ENCODE peak calls at places on chromosomes 5 and 9, in five cellular contexts. U, P, W, X and F are unnamed samples.
A peak's percentile ranks its signal among the peaks of the same experiment; 100 is the strongest.

GRCh38 chr9:109996936-109997580 is 210.9 kb downstream of the C9orf152 start:
- DNase-seq in W (no peak), U (no peak), X (no peak), P (no peak), F (no peak)

GRCh38 chr9:123876750-123877149 is 53.2 kb downstream of the DENND1A start:
- DNase-seq in W (no peak), P (no peak), U (no peak), X (no peak), F (no peak)

GRCh38 chr5:10310073-10310779 is 2.5 kb upstream of the CMBL start:
- DNase-seq in W (peak; percentile 65), P (no peak), U (peak; percentile 34), X (no peak), F (peak; percentile 22)

GRCh38 chr9:20604561-20604960 is 17.7 kb downstream of the MLLT3 start:
- DNase-seq in U (no peak), P (no peak), W (no peak), X (no peak), F (no peak)

GRCh38 chr9:110241491-110242321 is 14.6 kb downstream of the TXN start:
- DNase-seq in X (no peak), U (no peak), W (no peak), P (no peak), F (peak; percentile 28)

GRCh38 chr9:121474225-121474947 is 25.3 kb downstream of the GGTA1 start:
- DNase-seq in X (no peak), W (no peak), P (no peak), U (no peak), F (no peak)

GRCh38 chr5:154288145-154288544 is 97.6 kb downstream of the GALNT10 start:
- DNase-seq in X (no peak), W (no peak), U (no peak), P (no peak), F (no peak)

GRCh38 chr5:37846786-37847310 is 7.0 kb upstream of the GDNF start:
- DNase-seq in X (no peak), W (no peak), U (no peak), P (no peak), F (no peak)

GRCh38 chr9:102950341-102950740 is 44.8 kb upstream of the CYLC2 start:
- DNase-seq in W (no peak), U (no peak), P (no peak), X (no peak), F (peak; percentile 36)

GRCh38 chr5:123090641-123091257 is 1.7 kb downstream of the PRDM6 start:
- DNase-seq in W (no peak), U (no peak), X (no peak), P (no peak), F (no peak)

GRCh38 chr5:136242136-136242535 is 49.2 kb upstream of the SMIM32 start:
- DNase-seq in X (no peak), U (no peak), W (no peak), P (no peak), F (no peak)

GRCh38 chr5:68290260-68290674 is 74.7 kb downstream of the PIK3R1 start:
- DNase-seq in X (no peak), U (no peak), W (no peak), P (no peak), F (no peak)

GRCh38 chr9:105355810-105356209 is 92.0 kb upstream of the FSD1L start:
- DNase-seq in U (no peak), X (peak; percentile 5), P (no peak), W (peak; percentile 47), F (peak; percentile 38)

GRCh38 chr5:115116001-115116400 is 53.7 kb downstream of the TRIM36 start:
- DNase-seq in U (no peak), P (no peak), W (no peak), X (no peak), F (no peak)

GRCh38 chr5:141779642-141780041 is 97.6 kb upstream of the ARAP3 start:
- DNase-seq in P (no peak), W (peak; percentile 53), X (no peak), U (peak; percentile 75), F (no peak)

GRCh38 chr5:111735829-111736228 is 21.2 kb downstream of the NREP start:
- DNase-seq in U (no peak), X (no peak), W (peak; percentile 71), P (no peak), F (peak; percentile 54)

GRCh38 chr5:134792287-134792686 is 33.7 kb downstream of the DDX46 start:
- DNase-seq in P (no peak), X (no peak), U (no peak), W (no peak), F (no peak)

GRCh38 chr5:119070578-119070827 is 384 bp upstream of the DMXL1 start:
- DNase-seq in P (no peak), U (peak; percentile 91), W (no peak), X (no peak), F (no peak)

GRCh38 chr9:127588740-127589506 is 23.2 kb upstream of the STXBP1 start:
- DNase-seq in P (no peak), W (no peak), X (no peak), U (no peak), F (no peak)

GRCh38 chr9:17930091-17930490 is 351.2 kb downstream of the SH3GL2 start:
- DNase-seq in W (no peak), X (no peak), P (no peak), U (peak; percentile 46), F (no peak)

GRCh38 chr9:134850611-134851010 is 30.0 kb upstream of the FCN2 start:
- DNase-seq in X (no peak), W (no peak), U (no peak), P (no peak), F (no peak)

GRCh38 chr5:56116599-56117131 is 116.5 kb downstream of the ANKRD55 start:
- DNase-seq in U (no peak), W (no peak), X (no peak), P (no peak), F (no peak)

GRCh38 chr5:33118761-33119415 is 321.9 kb upstream of the TARS1 start:
- DNase-seq in W (no peak), U (no peak), P (no peak), X (no peak), F (no peak)

GRCh38 chr5:172141949-172142319 is 46.1 kb downstream of the STK10 start:
- DNase-seq in W (no peak), U (no peak), X (no peak), P (no peak), F (no peak)

GRCh38 chr5:172209714-172210113 is 15.7 kb downstream of the EFCAB9 start:
- DNase-seq in P (no peak), W (no peak), X (no peak), U (no peak), F (no peak)

GRCh38 chr9:29213374-29214161 is 1640.3 kb upstream of the C9orf72 start:
- DNase-seq in P (no peak), U (no peak), W (no peak), X (no peak), F (no peak)

GRCh38 chr9:133876836-133877235 is 115.3 kb downstream of the VAV2 start:
- DNase-seq in X (no peak), P (no peak), W (no peak), U (no peak), F (no peak)

GRCh38 chr5:171721469-171721868 is 64.1 kb upstream of the SMIM23 start:
- DNase-seq in W (no peak), X (no peak), P (no peak), U (peak; percentile 35), F (no peak)

GRCh38 chr9:115289757-115290208 is 171.8 kb upstream of the TNC start:
- DNase-seq in W (peak; percentile 85), U (no peak), X (no peak), P (no peak), F (no peak)

GRCh38 chr9:137751616-137752015 is 126.0 kb upstream of the CACNA1B start:
- DNase-seq in P (no peak), W (no peak), U (no peak), X (no peak), F (no peak)

GRCh38 chr9:24286761-24287160 is 258.9 kb downstream of the IZUMO3 start:
- DNase-seq in P (no peak), X (no peak), W (no peak), U (no peak), F (no peak)

GRCh38 chr5:3320317-3320865 is 275.2 kb upstream of the IRX1 start:
- DNase-seq in P (no peak), X (no peak), W (no peak), U (no peak), F (no peak)

GRCh38 chr9:15935661-15936315 is 382.9 kb downstream of the CCDC171 start:
- DNase-seq in X (no peak), P (no peak), U (no peak), W (no peak), F (no peak)

GRCh38 chr9:113355197-113355596 is 5.9 kb downstream of the BSPRY start:
- DNase-seq in W (no peak), X (no peak), U (no peak), P (no peak), F (peak; percentile 56)

GRCh38 chr9:136107155-136107952 is 11.3 kb downstream of the TMEM250 start:
- DNase-seq in X (peak; percentile 36), U (peak; percentile 53), W (no peak), P (no peak), F (no peak)

GRCh38 chr5:139391570-139392323 is 2.0 kb upstream of the MZB1 start:
- DNase-seq in W (no peak), X (no peak), U (peak; percentile 66), P (no peak), F (peak; percentile 89)

GRCh38 chr5:59786271-59786805 is 107.2 kb downstream of the PDE4D start:
- DNase-seq in W (peak; percentile 70), X (no peak), P (no peak), U (no peak), F (peak; percentile 18)